ENCODE peak calls at places on chromosomes 3 and 15, in six cellular contexts. One of them, this sample, is unnamed. For H3K4me1, the result is how much of the 10 kb centered on the place peaks cover.

GRCh38 chr3:106006001-106006400 is 137.2 kb upstream of the CBLB start:
- DNase-seq in ovary: peak
- DNase-seq in tibial artery: no peak
- DNase-seq in gastrocnemius medialis: no peak
- DNase-seq in lung: no peak
- DNase-seq in stomach: no peak
- DNase-seq in this sample: no peak

GRCh38 chr3:126931806-126932187 is 51.1 kb upstream of the PLXNA1 start:
- DNase-seq in ovary: no peak
- DNase-seq in tibial artery: peak
- DNase-seq in gastrocnemius medialis: no peak
- DNase-seq in lung: no peak
- DNase-seq in stomach: no peak
- DNase-seq in this sample: no peak

GRCh38 chr15:28984421-28985375 is 98.9 kb downstream of the APBA2 start:
- DNase-seq in ovary: no peak
- DNase-seq in tibial artery: no peak
- DNase-seq in gastrocnemius medialis: no peak
- DNase-seq in lung: no peak
- DNase-seq in stomach: no peak
- DNase-seq in this sample: peak

GRCh38 chr15:28974142-28974541 is 88.4 kb downstream of the APBA2 start:
- DNase-seq in ovary: no peak
- DNase-seq in tibial artery: no peak
- DNase-seq in gastrocnemius medialis: no peak
- DNase-seq in lung: no peak
- DNase-seq in stomach: no peak
- DNase-seq in this sample: no peak

GRCh38 chr3:29758108-29759020 is 477.5 kb downstream of the RBMS3 start:
- DNase-seq in ovary: no peak
- DNase-seq in tibial artery: no peak
- DNase-seq in gastrocnemius medialis: no peak
- DNase-seq in lung: no peak
- DNase-seq in stomach: no peak
- DNase-seq in this sample: no peak

GRCh38 chr15:71303977-71304376 is 188.7 kb downstream of the THSD4 start:
- DNase-seq in ovary: no peak
- DNase-seq in tibial artery: no peak
- DNase-seq in gastrocnemius medialis: no peak
- DNase-seq in lung: no peak
- DNase-seq in stomach: no peak
- DNase-seq in this sample: no peak

GRCh38 chr3:105233056-105233455 is 133.7 kb upstream of the ALCAM start:
- DNase-seq in ovary: no peak
- DNase-seq in tibial artery: no peak
- DNase-seq in gastrocnemius medialis: no peak
- DNase-seq in lung: no peak
- DNase-seq in stomach: no peak
- DNase-seq in this sample: no peak

GRCh38 chr3:64921666-64922065 is 233.9 kb upstream of the ADAMTS9 start:
- DNase-seq in ovary: no peak
- DNase-seq in tibial artery: no peak
- DNase-seq in gastrocnemius medialis: no peak
- DNase-seq in lung: no peak
- DNase-seq in stomach: no peak
- DNase-seq in this sample: no peak

GRCh38 chr3:99967796-99968195 is 146.5 kb downstream of the FILIP1L start:
- DNase-seq in ovary: no peak
- DNase-seq in tibial artery: no peak
- DNase-seq in gastrocnemius medialis: no peak
- DNase-seq in lung: no peak
- DNase-seq in stomach: no peak
- DNase-seq in this sample: no peak

GRCh38 chr3:103794656-103795055 is 1359.8 kb downstream of the ZPLD1 start:
- DNase-seq in ovary: no peak
- DNase-seq in tibial artery: no peak
- DNase-seq in gastrocnemius medialis: no peak
- DNase-seq in lung: no peak
- DNase-seq in stomach: no peak
- DNase-seq in this sample: no peak

GRCh38 chr3:129101370-129102138 is 20.1 kb downstream of the RAB43 start:
- DNase-seq in ovary: no peak
- DNase-seq in tibial artery: no peak
- DNase-seq in gastrocnemius medialis: no peak
- DNase-seq in lung: no peak
- DNase-seq in stomach: no peak
- DNase-seq in this sample: no peak

GRCh38 chr3:39413691-39414420 is 7.3 kb downstream of the RPSA start:
- DNase-seq in ovary: no peak
- DNase-seq in tibial artery: no peak
- DNase-seq in gastrocnemius medialis: no peak
- DNase-seq in lung: no peak
- DNase-seq in stomach: no peak
- DNase-seq in this sample: no peak

GRCh38 chr15:69906256-69907185 is 191.2 kb downstream of the TLE3 start:
- DNase-seq in ovary: no peak
- DNase-seq in tibial artery: no peak
- DNase-seq in gastrocnemius medialis: no peak
- DNase-seq in lung: no peak
- DNase-seq in stomach: no peak
- DNase-seq in this sample: no peak

GRCh38 chr15:98163319-98164030 is 203.0 kb downstream of the ARRDC4 start:
- DNase-seq in ovary: no peak
- DNase-seq in tibial artery: no peak
- DNase-seq in gastrocnemius medialis: no peak
- DNase-seq in lung: no peak
- DNase-seq in stomach: no peak
- DNase-seq in this sample: no peak

GRCh38 chr15:40468850-40469249 is 1.9 kb upstream of the CHST14 start:
- DNase-seq in ovary: no peak
- DNase-seq in tibial artery: no peak
- DNase-seq in gastrocnemius medialis: no peak
- DNase-seq in lung: no peak
- DNase-seq in stomach: no peak
- DNase-seq in this sample: no peak

GRCh38 chr3:42010530-42010929 is 48.6 kb upstream of the ULK4 start:
- DNase-seq in ovary: no peak
- DNase-seq in tibial artery: no peak
- DNase-seq in gastrocnemius medialis: no peak
- DNase-seq in lung: no peak
- DNase-seq in stomach: no peak
- DNase-seq in this sample: no peak

GRCh38 chr15:66886241-66886675 is 179.1 kb upstream of the SMAD3 start:
- DNase-seq in ovary: no peak
- DNase-seq in tibial artery: no peak
- DNase-seq in gastrocnemius medialis: no peak
- DNase-seq in lung: no peak
- DNase-seq in stomach: no peak
- DNase-seq in this sample: no peak

GRCh38 chr3:146464005-146464595 is 5.3 kb downstream of the PLSCR2 start:
- DNase-seq in ovary: no peak
- DNase-seq in tibial artery: no peak
- DNase-seq in gastrocnemius medialis: no peak
- DNase-seq in lung: no peak
- DNase-seq in stomach: no peak
- DNase-seq in this sample: no peak
- H3K4me1 ChIP-seq in ovary: under half
- H3K4me1 ChIP-seq in tibial artery: under half
- H3K4me1 ChIP-seq in gastrocnemius medialis: under half
- H3K4me1 ChIP-seq in lung: under half
- H3K4me1 ChIP-seq in stomach: under half
- H3K4me1 ChIP-seq in this sample: under half

DNA sequence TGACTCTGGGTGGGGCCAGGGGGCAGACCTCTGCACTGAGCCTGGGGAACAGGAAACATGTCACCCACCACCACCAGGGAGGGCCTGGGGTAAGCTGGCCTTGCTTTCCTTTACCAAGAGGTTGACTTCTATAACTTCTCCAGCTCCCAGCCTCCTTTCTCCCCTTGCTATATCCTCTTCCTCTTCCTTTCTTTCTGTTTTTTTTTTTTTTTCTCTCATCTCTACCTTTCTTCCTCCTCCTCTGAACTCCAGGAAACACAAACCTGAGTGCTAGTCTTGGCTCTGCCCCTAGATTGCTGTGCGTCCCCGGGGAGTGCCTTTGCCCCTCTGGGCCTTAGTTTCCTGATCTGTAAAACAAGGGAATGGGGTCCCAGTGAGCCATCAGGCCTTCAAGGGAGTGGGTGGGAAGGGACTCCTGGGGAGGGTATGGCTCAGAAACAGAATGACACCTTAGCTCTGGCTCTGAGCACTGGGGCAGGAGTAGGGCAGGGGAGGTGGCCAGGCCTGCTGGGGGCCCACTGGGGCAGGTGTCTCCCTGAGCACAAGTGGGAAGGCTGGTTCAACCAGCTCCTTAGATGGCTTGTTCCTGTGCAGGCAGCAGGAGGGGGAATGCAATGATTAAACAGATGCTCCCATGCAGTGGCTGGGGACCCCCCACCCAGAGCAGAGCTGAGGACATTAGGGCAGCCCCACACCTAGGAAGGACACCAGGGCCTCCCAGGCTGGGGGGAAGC is 4.3 kb downstream of the SNX33 start:
- DNase-seq in ovary: no peak
- DNase-seq in tibial artery: no peak
- DNase-seq in gastrocnemius medialis: no peak
- DNase-seq in lung: no peak
- DNase-seq in stomach: no peak
- DNase-seq in this sample: no peak
- H3K4me3 ChIP-seq in ovary: peak
- H3K4me3 ChIP-seq in tibial artery: peak
- H3K4me3 ChIP-seq in gastrocnemius medialis: peak
- H3K4me3 ChIP-seq in lung: no peak
- H3K4me3 ChIP-seq in stomach: peak
- H3K4me3 ChIP-seq in this sample: no peak

GRCh38 chr3:177770821-177771220 is 573.5 kb upstream of the TBL1XR1 start:
- DNase-seq in ovary: no peak
- DNase-seq in tibial artery: no peak
- DNase-seq in gastrocnemius medialis: no peak
- DNase-seq in lung: no peak
- DNase-seq in stomach: no peak
- DNase-seq in this sample: no peak
- H3K27ac ChIP-seq in ovary: no peak
- H3K27ac ChIP-seq in tibial artery: peak
- H3K27ac ChIP-seq in gastrocnemius medialis: peak
- H3K27ac ChIP-seq in lung: no peak
- H3K27ac ChIP-seq in stomach: no peak
- H3K27ac ChIP-seq in this sample: no peak

GRCh38 chr3:50585919-50586762 is 16.8 kb downstream of the HEMK1 start:
- DNase-seq in ovary: no peak
- DNase-seq in tibial artery: no peak
- DNase-seq in gastrocnemius medialis: no peak
- DNase-seq in lung: no peak
- DNase-seq in stomach: no peak
- DNase-seq in this sample: no peak

GRCh38 chr3:50587373-50587772 is 18.1 kb downstream of the HEMK1 start:
- DNase-seq in ovary: no peak
- DNase-seq in tibial artery: no peak
- DNase-seq in gastrocnemius medialis: peak
- DNase-seq in lung: no peak
- DNase-seq in stomach: no peak
- DNase-seq in this sample: no peak

GRCh38 chr3:50588759-50589433 is 19.6 kb downstream of the HEMK1 start:
- DNase-seq in ovary: no peak
- DNase-seq in tibial artery: no peak
- DNase-seq in gastrocnemius medialis: no peak
- DNase-seq in lung: no peak
- DNase-seq in stomach: no peak
- DNase-seq in this sample: no peak

GRCh38 chr3:50587806-50588758 is 18.8 kb downstream of the HEMK1 start:
- DNase-seq in ovary: no peak
- DNase-seq in tibial artery: no peak
- DNase-seq in gastrocnemius medialis: no peak
- DNase-seq in lung: no peak
- DNase-seq in stomach: no peak
- DNase-seq in this sample: peak

GRCh38 chr3:50586763-50587070 is 17.4 kb downstream of the HEMK1 start:
- DNase-seq in ovary: no peak
- DNase-seq in tibial artery: no peak
- DNase-seq in gastrocnemius medialis: no peak
- DNase-seq in lung: no peak
- DNase-seq in stomach: no peak
- DNase-seq in this sample: no peak
- H3K4me1 ChIP-seq in ovary: under half
- H3K4me1 ChIP-seq in tibial artery: under half
- H3K4me1 ChIP-seq in gastrocnemius medialis: half or more
- H3K4me1 ChIP-seq in lung: under half
- H3K4me1 ChIP-seq in stomach: under half
- H3K4me1 ChIP-seq in this sample: half or more

DNA sequence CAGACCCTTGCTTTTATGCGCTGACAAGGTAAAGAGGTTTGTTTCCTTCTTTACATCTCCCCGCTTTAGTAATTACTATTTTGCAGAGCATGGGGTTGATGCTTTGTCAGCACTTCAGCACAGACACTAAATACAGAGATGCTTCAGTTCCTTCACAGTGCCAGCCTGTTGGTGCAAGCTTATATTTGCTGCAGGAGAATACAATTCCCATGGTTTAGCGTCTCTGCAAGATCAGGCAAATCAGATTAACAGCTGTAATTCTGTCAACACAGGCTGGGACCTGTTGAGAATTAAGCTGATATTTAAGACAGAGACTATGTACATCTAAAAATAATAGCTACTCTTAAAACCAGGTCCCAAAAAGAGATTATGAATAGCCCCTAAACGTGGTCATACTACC is 2.9 kb downstream of the FMN1 start:
- DNase-seq in ovary: no peak
- DNase-seq in tibial artery: no peak
- DNase-seq in gastrocnemius medialis: no peak
- DNase-seq in lung: no peak
- DNase-seq in stomach: no peak
- DNase-seq in this sample: no peak
- H3K4me3 ChIP-seq in ovary: no peak
- H3K4me3 ChIP-seq in tibial artery: no peak
- H3K4me3 ChIP-seq in gastrocnemius medialis: no peak
- H3K4me3 ChIP-seq in lung: no peak
- H3K4me3 ChIP-seq in stomach: no peak
- H3K4me3 ChIP-seq in this sample: no peak